ENCODE peak calls at places on chromosomes 6 and 20, in eight cellular contexts. W is H1, Z is A549, H is transverse colon, O is ovary, D is upper lobe of left lung, M is tibial nerve, F is stomach. S is an unnamed sample.

GRCh38 chr20:10079964-10080363 is 45.2 kb downstream of the ANKEF1 start:
- DNase-seq in W (no peak), Z (peak), H (no peak), O (no peak), D (no peak), M (no peak), F (no peak), S (no peak)

GRCh38 chr6:137883400-137883888 is 16.4 kb downstream of the TNFAIP3 start:
- DNase-seq in W (no peak), Z (no peak), H (no peak), O (no peak), D (peak), M (no peak), F (no peak), S (peak)

GRCh38 chr6:159693894-159694545 is 979 bp upstream of the SOD2 start:
- DNase-seq in W (no peak), Z (no peak), H (peak), O (peak), D (peak), M (no peak), F (peak), S (peak)

GRCh38 chr6:4041480-4041879 is 37.5 kb downstream of the FAM217A start:
- DNase-seq in W (no peak), Z (no peak), H (no peak), O (no peak), D (no peak), M (no peak), F (no peak), S (no peak)

GRCh38 chr6:99330159-99330558 is 19.3 kb downstream of the FAXC start:
- DNase-seq in W (no peak), Z (peak), H (peak), O (peak), D (peak), M (no peak), F (peak), S (no peak)

GRCh38 chr6:20400476-20401402 is 940 bp upstream of the E2F3 start:
- DNase-seq in W (no peak), Z (peak), H (peak), O (peak), D (peak), M (peak), F (no peak), S (peak)

GRCh38 chr6:130366011-130366963 is at the start of gene TMEM200A:
- DNase-seq in W (peak), Z (no peak), H (peak), O (peak), D (no peak), M (no peak), F (peak), S (peak)

GRCh38 chr6:153942361-153942760 is 96.7 kb upstream of the OPRM1 start:
- DNase-seq in W (no peak), Z (no peak), H (no peak), O (no peak), D (no peak), M (no peak), F (no peak), S (no peak)

GRCh38 chr6:147742445-147742844 is 234.0 kb downstream of the SAMD5 start:
- DNase-seq in W (no peak), Z (no peak), H (no peak), O (no peak), D (no peak), M (no peak), F (no peak), S (no peak)

GRCh38 chr6:42045538-42046460 is 4.5 kb upstream of the TAF8 start:
- DNase-seq in W (peak), Z (peak), H (peak), O (peak), D (peak), M (peak), F (peak), S (peak)

GRCh38 chr6:6699741-6700367 is 111.3 kb downstream of the LY86 start:
- DNase-seq in W (no peak), Z (peak), H (peak), O (peak), D (peak), M (peak), F (peak), S (peak)

GRCh38 chr20:64214952-64215351 is 40.6 kb upstream of the PCMTD2 start:
- DNase-seq in W (no peak), Z (no peak), H (no peak), O (no peak), D (no peak), M (no peak), F (no peak), S (no peak)

GRCh38 chr6:16623029-16623653 is 138.1 kb downstream of the ATXN1 start:
- DNase-seq in W (no peak), Z (peak), H (no peak), O (no peak), D (no peak), M (no peak), F (no peak), S (no peak)

GRCh38 chr20:36173451-36173933 is 19.0 kb downstream of the EPB41L1 start:
- DNase-seq in W (peak), Z (no peak), H (no peak), O (no peak), D (no peak), M (no peak), F (no peak), S (no peak)

GRCh38 chr6:26543953-26544352 is 5.8 kb downstream of the HMGN4 start:
- DNase-seq in W (no peak), Z (peak), H (no peak), O (no peak), D (no peak), M (no peak), F (no peak), S (no peak)

GRCh38 chr6:25013249-25013648 is 77.5 kb upstream of the RIPOR2 start:
- DNase-seq in W (no peak), Z (no peak), H (no peak), O (no peak), D (no peak), M (no peak), F (no peak), S (no peak)

GRCh38 chr20:7505152-7505834 is 435.0 kb downstream of the HAO1 start:
- DNase-seq in W (no peak), Z (no peak), H (no peak), O (no peak), D (no peak), M (no peak), F (no peak), S (no peak)

GRCh38 chr6:3209114-3210023 is 18.1 kb downstream of the TUBB2B start:
- DNase-seq in W (peak), Z (peak), H (no peak), O (no peak), D (peak), M (no peak), F (peak), S (no peak)

GRCh38 chr6:113655761-113656160 is 201.4 kb upstream of the MARCKS start:
- DNase-seq in W (no peak), Z (no peak), H (no peak), O (no peak), D (no peak), M (no peak), F (no peak), S (no peak)

GRCh38 chr20:25216199-25216945 is 20.9 kb downstream of the ENTPD6 start:
- DNase-seq in W (no peak), Z (no peak), H (no peak), O (no peak), D (no peak), M (no peak), F (peak), S (no peak)

GRCh38 chr20:22770240-22770800 is 185.9 kb upstream of the FOXA2 start:
- DNase-seq in W (no peak), Z (no peak), H (no peak), O (no peak), D (no peak), M (no peak), F (no peak), S (no peak)

GRCh38 chr20:22775671-22776139 is 191.3 kb upstream of the FOXA2 start:
- DNase-seq in W (no peak), Z (peak), H (no peak), O (no peak), D (no peak), M (no peak), F (no peak), S (no peak)

GRCh38 chr20:22771706-22772105 is 187.3 kb upstream of the FOXA2 start:
- DNase-seq in W (no peak), Z (no peak), H (no peak), O (no peak), D (no peak), M (no peak), F (no peak), S (no peak)

GRCh38 chr20:22775256-22775655 is 190.9 kb upstream of the FOXA2 start:
- DNase-seq in W (no peak), Z (no peak), H (no peak), O (no peak), D (no peak), M (no peak), F (no peak), S (no peak)

GRCh38 chr20:22773326-22773725 is 189.0 kb upstream of the FOXA2 start:
- DNase-seq in W (no peak), Z (peak), H (no peak), O (no peak), D (no peak), M (no peak), F (no peak), S (no peak)
- TF ChIP-seq EP300 in W (no peak), Z (no peak), H (no peak), O (no peak), D (no peak), M (no peak), F (no peak), S (no peak)

GRCh38 chr20:61976650-61977332 is 88.9 kb downstream of the TAF4 start:
- DNase-seq in W (no peak), Z (no peak), H (no peak), O (no peak), D (no peak), M (no peak), F (no peak), S (no peak)
- TF ChIP-seq EP300 in W (no peak), Z (no peak), H (no peak), O (no peak), D (no peak), M (no peak), F (no peak), S (no peak)

GRCh38 chr6:131644921-131645320 is 7.8 kb downstream of the ENPP3 start:
- DNase-seq in W (no peak), Z (no peak), H (no peak), O (no peak), D (no peak), M (no peak), F (no peak), S (no peak)

GRCh38 chr6:131642565-131643261 is 5.6 kb downstream of the ENPP3 start:
- DNase-seq in W (no peak), Z (no peak), H (no peak), O (no peak), D (no peak), M (no peak), F (no peak), S (no peak)

GRCh38 chr6:131643855-131644460 is 6.9 kb downstream of the ENPP3 start:
- DNase-seq in W (no peak), Z (no peak), H (no peak), O (no peak), D (no peak), M (no peak), F (no peak), S (no peak)

GRCh38 chr6:131641554-131641953 is 4.5 kb downstream of the ENPP3 start:
- DNase-seq in W (no peak), Z (no peak), H (no peak), O (no peak), D (no peak), M (no peak), F (no peak), S (no peak)

GRCh38 chr6:131643262-131643631 is 6.1 kb downstream of the ENPP3 start:
- DNase-seq in W (no peak), Z (no peak), H (peak), O (no peak), D (no peak), M (no peak), F (peak), S (no peak)
- TF ChIP-seq EP300 in W (no peak), Z (no peak), H (no peak), O (no peak), D (no peak), M (no peak), F (no peak), S (no peak)

GRCh38 chr6:169793408-169793807 is 42.0 kb downstream of the ERMARD start:
- DNase-seq in W (no peak), Z (no peak), H (no peak), O (no peak), D (no peak), M (no peak), F (no peak), S (no peak)

GRCh38 chr6:169794317-169795055 is 43.1 kb downstream of the ERMARD start:
- DNase-seq in W (no peak), Z (no peak), H (no peak), O (no peak), D (no peak), M (no peak), F (peak), S (no peak)

GRCh38 chr6:169791721-169792131 is 40.3 kb downstream of the ERMARD start:
- DNase-seq in W (no peak), Z (no peak), H (no peak), O (no peak), D (no peak), M (no peak), F (no peak), S (no peak)

GRCh38 chr6:169789944-169790927 is 38.8 kb downstream of the ERMARD start:
- DNase-seq in W (peak), Z (peak), H (peak), O (peak), D (peak), M (peak), F (peak), S (peak)

GRCh38 chr6:169792306-169793015 is 41.0 kb downstream of the ERMARD start:
- DNase-seq in W (no peak), Z (no peak), H (no peak), O (no peak), D (no peak), M (no peak), F (no peak), S (no peak)
- TF ChIP-seq EP300 in W (no peak), Z (no peak), H (no peak), O (no peak), D (no peak), M (no peak), F (no peak), S (no peak)

GRCh38 chr6:45424628-45424955 is 46.9 kb upstream of the SUPT3H start:
- DNase-seq in W (no peak), Z (no peak), H (no peak), O (no peak), D (no peak), M (no peak), F (no peak), S (no peak)

GRCh38 chr6:45422541-45423110 is 44.9 kb upstream of the SUPT3H start:
- DNase-seq in W (no peak), Z (peak), H (peak), O (peak), D (peak), M (no peak), F (peak), S (peak)

GRCh38 chr6:45421700-45422540 is 44.2 kb upstream of the SUPT3H start:
- DNase-seq in W (no peak), Z (peak), H (peak), O (peak), D (peak), M (peak), F (peak), S (peak)

GRCh38 chr6:45423901-45424627 is 46.3 kb upstream of the SUPT3H start:
- DNase-seq in W (no peak), Z (no peak), H (peak), O (peak), D (peak), M (no peak), F (peak), S (peak)

GRCh38 chr6:45423111-45423900 is 45.6 kb upstream of the SUPT3H start:
- DNase-seq in W (no peak), Z (no peak), H (peak), O (peak), D (peak), M (peak), F (peak), S (peak)
- TF ChIP-seq EP300 in W (no peak), Z (no peak), H (no peak), O (no peak), D (no peak), M (no peak), F (no peak), S (no peak)

GRCh38 chr20:59165794-59166709 is 2.4 kb downstream of the ZNF831 start:
- DNase-seq in W (no peak), Z (no peak), H (no peak), O (no peak), D (no peak), M (no peak), F (no peak), S (no peak)
- TF ChIP-seq EP300 in W (no peak), Z (no peak), H (no peak), O (no peak), D (no peak), M (no peak), F (no peak), S (no peak)

DNA sequence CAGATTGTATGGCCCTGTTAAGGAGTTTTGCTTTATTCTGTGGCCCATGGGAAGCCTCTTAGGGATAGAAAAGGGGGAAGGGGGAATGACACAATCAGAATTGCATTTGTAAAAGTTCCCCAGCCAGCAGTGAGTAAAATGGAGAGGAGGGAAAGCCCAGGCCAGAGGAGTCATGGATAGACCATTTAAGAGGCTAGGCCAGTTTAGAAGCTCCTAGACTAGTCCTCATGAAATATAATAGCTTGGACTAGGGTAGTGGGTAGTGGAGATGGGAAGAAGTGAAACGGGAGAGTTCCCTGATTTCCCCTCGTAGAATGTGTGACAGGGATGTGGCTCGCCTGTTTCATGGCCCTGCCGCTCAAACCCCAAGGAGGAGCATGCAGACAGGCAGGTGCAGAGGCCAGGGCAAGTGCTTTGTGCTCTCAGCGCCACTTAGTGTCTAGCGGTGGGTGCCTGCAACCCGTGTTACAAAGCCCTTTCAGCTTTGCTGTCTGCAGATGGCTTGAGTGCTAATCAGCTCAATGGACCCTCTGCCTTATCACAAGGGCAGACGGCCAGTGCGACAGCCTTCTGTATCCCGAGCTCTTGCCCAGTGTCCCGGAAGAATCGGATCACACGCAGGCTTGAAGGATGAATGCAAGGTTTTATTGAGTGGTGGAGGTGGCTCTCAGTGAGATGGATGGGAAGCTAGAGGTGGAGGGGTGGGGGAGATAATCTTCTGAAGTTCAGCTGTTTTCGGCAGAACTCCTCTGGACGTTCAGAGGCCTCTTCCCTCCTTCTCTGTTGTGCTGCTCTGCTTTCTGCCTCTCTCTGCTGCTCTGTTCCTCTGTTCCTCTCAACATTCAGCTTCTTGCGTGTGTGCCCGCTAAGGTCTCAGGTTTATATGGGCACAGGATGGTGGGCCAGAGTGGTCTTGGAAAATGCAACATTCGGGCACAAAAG is 141.1 kb downstream of the CEP57L1 start:
- DNase-seq in W (peak), Z (peak), H (peak), O (no peak), D (no peak), M (no peak), F (no peak), S (no peak)
- TF ChIP-seq EP300 in W (no peak), Z (no peak), H (no peak), O (no peak), D (no peak), M (no peak), F (no peak), S (no peak)

S was measured in sigmoid colon.